ENCODE peak calls at places on chromosomes 6 and 20, in eight cellular contexts. Q is endodermal cell, E is testis, B is activated gamma-delta T cell treated with Interleukin-2 at 50 U/mL for 16 hours, N is AG08396, T is tibial nerve, R is fibroblast of villous mesenchyme, S is GM04503. H is an unnamed sample.

GRCh38 chr6:116564296-116564695 is 7.0 kb upstream of the RWDD1 start:
- DNase-seq in Q (no peak), E (no peak), B (no peak), N (no peak), T (no peak), R (no peak), S (no peak), H (no peak)

GRCh38 chr20:23602261-23602660 is 3.5 kb downstream of the CST9 start:
- DNase-seq in Q (no peak), E (no peak), B (no peak), N (no peak), T (no peak), R (no peak), S (no peak), H (no peak)

GRCh38 chr20:57468523-57469417 is 56.2 kb downstream of the CTCFL start:
- DNase-seq in Q (no peak), E (no peak), B (no peak), N (no peak), T (no peak), R (no peak), S (no peak), H (no peak)

GRCh38 chr6:124613050-124613449 is 349.2 kb upstream of the RNF217 start:
- DNase-seq in Q (no peak), E (no peak), B (no peak), N (no peak), T (no peak), R (no peak), S (no peak), H (no peak)

GRCh38 chr20:40313730-40314129 is 375.3 kb downstream of the MAFB start:
- DNase-seq in Q (no peak), E (no peak), B (no peak), N (no peak), T (no peak), R (no peak), S (no peak), H (no peak)

GRCh38 chr6:20814494-20814893 is 280.2 kb downstream of the CDKAL1 start:
- DNase-seq in Q (no peak), E (no peak), B (no peak), N (no peak), T (no peak), R (peak), S (no peak), H (no peak)

GRCh38 chr20:23061713-23062561 is 12.5 kb upstream of the THBD start:
- DNase-seq in Q (peak), E (peak), B (no peak), N (peak), T (no peak), R (peak), S (peak), H (no peak)

GRCh38 chr20:48405909-48406308 is 421.9 kb downstream of the PREX1 start:
- DNase-seq in Q (peak), E (no peak), B (no peak), N (no peak), T (no peak), R (no peak), S (no peak), H (no peak)

H was measured in lower leg skin.